ENCODE peak calls at places on chromosomes 7 and 10, in nine cellular contexts. One of them, this sample, is unnamed.

GRCh38 chr7:94823952-94824351 is 83.4 kb upstream of the PPP1R9A start:
- DNase-seq in astrocyte: peak; percentile 69
- DNase-seq in trophoblast cell: peak; percentile 68
- DNase-seq in HepG2: peak; percentile 44
- DNase-seq in HCT116: peak; percentile 73
- DNase-seq in fibroblast of lung: peak; percentile 77
- DNase-seq in neural progenitor cell: no peak
- DNase-seq in DND-41: no peak
- DNase-seq in keratinocyte: peak; percentile 4
- DNase-seq in this sample: no peak

GRCh38 chr7:66950763-66951162 is 29.7 kb downstream of the TMEM248 start:
- DNase-seq in astrocyte: peak; percentile 45
- DNase-seq in trophoblast cell: no peak
- DNase-seq in HepG2: no peak
- DNase-seq in HCT116: no peak
- DNase-seq in fibroblast of lung: peak; percentile 63
- DNase-seq in neural progenitor cell: no peak
- DNase-seq in DND-41: no peak
- DNase-seq in keratinocyte: no peak
- DNase-seq in this sample: no peak

GRCh38 chr7:41065663-41066062 is 637.2 kb downstream of the INHBA start:
- DNase-seq in astrocyte: no peak
- DNase-seq in trophoblast cell: no peak
- DNase-seq in HepG2: no peak
- DNase-seq in HCT116: no peak
- DNase-seq in fibroblast of lung: no peak
- DNase-seq in neural progenitor cell: no peak
- DNase-seq in DND-41: no peak
- DNase-seq in keratinocyte: peak; percentile 19
- DNase-seq in this sample: no peak

GRCh38 chr10:88926484-88927249 is 25.9 kb downstream of the ACTA2 start:
- DNase-seq in astrocyte: peak; percentile 86
- DNase-seq in trophoblast cell: peak; percentile 12
- DNase-seq in HepG2: no peak
- DNase-seq in HCT116: no peak
- DNase-seq in fibroblast of lung: peak; percentile 87
- DNase-seq in neural progenitor cell: no peak
- DNase-seq in DND-41: no peak
- DNase-seq in keratinocyte: no peak
- DNase-seq in this sample: no peak

GRCh38 chr10:110414563-110415309 is 83.0 kb upstream of the DUSP5 start:
- DNase-seq in astrocyte: peak; percentile 54
- DNase-seq in trophoblast cell: peak; percentile 78
- DNase-seq in HepG2: peak; percentile 35
- DNase-seq in HCT116: peak; percentile 98
- DNase-seq in fibroblast of lung: peak; percentile 62
- DNase-seq in neural progenitor cell: no peak
- DNase-seq in DND-41: peak; percentile 81
- DNase-seq in keratinocyte: peak; percentile 94
- DNase-seq in this sample: peak; percentile 98

GRCh38 chr7:51234139-51234538 is 82.5 kb downstream of the COBL start:
- DNase-seq in astrocyte: no peak
- DNase-seq in trophoblast cell: no peak
- DNase-seq in HepG2: no peak
- DNase-seq in HCT116: no peak
- DNase-seq in fibroblast of lung: no peak
- DNase-seq in neural progenitor cell: no peak
- DNase-seq in DND-41: no peak
- DNase-seq in keratinocyte: no peak
- DNase-seq in this sample: no peak

GRCh38 chr10:71766717-71767419 is 6.5 kb downstream of the VSIR start:
- DNase-seq in astrocyte: peak; percentile 97
- DNase-seq in trophoblast cell: peak; percentile 97
- DNase-seq in HepG2: peak; percentile 92
- DNase-seq in HCT116: peak; percentile 74
- DNase-seq in fibroblast of lung: peak; percentile 98
- DNase-seq in neural progenitor cell: no peak
- DNase-seq in DND-41: no peak
- DNase-seq in keratinocyte: no peak
- DNase-seq in this sample: no peak

GRCh38 chr7:4131043-4131442 is 551.1 kb upstream of the FOXK1 start:
- DNase-seq in astrocyte: no peak
- DNase-seq in trophoblast cell: no peak
- DNase-seq in HepG2: no peak
- DNase-seq in HCT116: no peak
- DNase-seq in fibroblast of lung: no peak
- DNase-seq in neural progenitor cell: peak; percentile 81
- DNase-seq in DND-41: no peak
- DNase-seq in keratinocyte: no peak
- DNase-seq in this sample: no peak

GRCh38 chr10:71648595-71649320 is 70.8 kb downstream of the C10orf105 start:
- DNase-seq in astrocyte: no peak
- DNase-seq in trophoblast cell: no peak
- DNase-seq in HepG2: no peak
- DNase-seq in HCT116: no peak
- DNase-seq in fibroblast of lung: no peak
- DNase-seq in neural progenitor cell: no peak
- DNase-seq in DND-41: no peak
- DNase-seq in keratinocyte: no peak
- DNase-seq in this sample: no peak

GRCh38 chr10:101397140-101397539 is 43.2 kb downstream of the BTRC start:
- DNase-seq in astrocyte: peak; percentile 32
- DNase-seq in trophoblast cell: no peak
- DNase-seq in HepG2: peak; percentile 27
- DNase-seq in HCT116: peak; percentile 6
- DNase-seq in fibroblast of lung: peak; percentile 42
- DNase-seq in neural progenitor cell: peak; percentile 77
- DNase-seq in DND-41: peak; percentile 18
- DNase-seq in keratinocyte: no peak
- DNase-seq in this sample: peak; percentile 23

DNA sequence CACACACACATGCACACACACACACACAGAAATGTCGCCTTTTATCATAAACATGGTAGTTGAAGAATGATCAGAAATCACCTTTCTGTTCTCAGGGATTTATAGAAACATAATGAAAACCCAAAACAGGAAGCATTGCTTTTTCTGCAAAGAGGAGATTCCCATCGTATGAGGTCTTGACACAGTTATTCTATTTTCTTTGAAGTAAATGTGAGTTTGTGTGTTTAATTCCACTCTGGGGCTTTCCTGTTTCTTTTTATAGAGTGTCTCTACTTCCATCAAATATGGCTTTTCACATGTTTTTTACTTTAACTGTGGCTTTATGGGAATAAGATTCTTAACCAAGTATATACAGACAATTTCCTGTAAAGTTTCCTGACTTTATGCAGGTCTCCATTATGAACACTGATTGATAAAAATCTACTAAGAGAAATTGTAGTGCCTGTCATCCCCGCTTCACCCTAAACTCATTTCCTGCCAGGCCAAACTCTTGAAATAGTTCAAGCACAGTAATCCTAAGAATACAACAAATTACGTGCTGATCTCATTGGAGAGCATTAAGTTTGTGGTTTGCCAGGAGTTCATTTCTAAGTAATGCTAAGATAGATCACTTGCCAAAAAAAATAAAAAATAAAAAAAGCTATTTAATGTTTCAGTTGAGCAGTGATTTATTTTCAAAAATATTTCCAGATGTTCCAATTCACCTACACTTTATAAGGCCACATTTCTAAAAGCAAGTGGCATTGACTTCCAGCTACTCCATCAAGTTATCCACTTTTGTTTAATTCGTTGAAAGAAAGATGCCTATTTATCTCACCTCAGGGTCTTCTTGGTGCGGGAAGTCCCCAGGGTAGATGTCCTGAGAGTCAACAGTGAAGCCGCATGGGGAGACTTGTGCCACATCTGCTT is 52.3 kb upstream of the SEC61G start:
- DNase-seq in astrocyte: peak; percentile 95
- DNase-seq in trophoblast cell: no peak
- DNase-seq in HepG2: no peak
- DNase-seq in HCT116: no peak
- DNase-seq in fibroblast of lung: peak; percentile 95
- DNase-seq in neural progenitor cell: no peak
- DNase-seq in DND-41: no peak
- DNase-seq in keratinocyte: no peak
- DNase-seq in this sample: no peak
- H3K9ac ChIP-seq in astrocyte: peak overlapping the region; percentile 65
- H3K9ac ChIP-seq in trophoblast cell: no peak overlapping the region
- H3K9ac ChIP-seq in HepG2: no peak overlapping the region
- H3K9ac ChIP-seq in HCT116: no peak overlapping the region
- H3K9ac ChIP-seq in fibroblast of lung: no peak overlapping the region
- H3K9ac ChIP-seq in neural progenitor cell: no peak overlapping the region
- H3K9ac ChIP-seq in DND-41: no peak overlapping the region
- H3K9ac ChIP-seq in keratinocyte: no peak overlapping the region
- H3K9ac ChIP-seq in this sample: no peak overlapping the region

GRCh38 chr7:12911053-12911452 is 223.6 kb downstream of the ARL4A start:
- DNase-seq in astrocyte: no peak
- DNase-seq in trophoblast cell: no peak
- DNase-seq in HepG2: no peak
- DNase-seq in HCT116: no peak
- DNase-seq in fibroblast of lung: no peak
- DNase-seq in neural progenitor cell: no peak
- DNase-seq in DND-41: no peak
- DNase-seq in keratinocyte: no peak
- DNase-seq in this sample: no peak

GRCh38 chr7:12913002-12913401 is 225.6 kb downstream of the ARL4A start:
- DNase-seq in astrocyte: no peak
- DNase-seq in trophoblast cell: no peak
- DNase-seq in HepG2: no peak
- DNase-seq in HCT116: no peak
- DNase-seq in fibroblast of lung: no peak
- DNase-seq in neural progenitor cell: no peak
- DNase-seq in DND-41: no peak
- DNase-seq in keratinocyte: no peak
- DNase-seq in this sample: no peak

GRCh38 chr7:12909483-12909882 is 222.1 kb downstream of the ARL4A start:
- DNase-seq in astrocyte: no peak
- DNase-seq in trophoblast cell: no peak
- DNase-seq in HepG2: no peak
- DNase-seq in HCT116: no peak
- DNase-seq in fibroblast of lung: no peak
- DNase-seq in neural progenitor cell: no peak
- DNase-seq in DND-41: no peak
- DNase-seq in keratinocyte: peak; percentile 9
- DNase-seq in this sample: no peak

GRCh38 chr7:12905671-12906070 is 218.2 kb downstream of the ARL4A start:
- DNase-seq in astrocyte: no peak
- DNase-seq in trophoblast cell: no peak
- DNase-seq in HepG2: no peak
- DNase-seq in HCT116: no peak
- DNase-seq in fibroblast of lung: no peak
- DNase-seq in neural progenitor cell: no peak
- DNase-seq in DND-41: no peak
- DNase-seq in keratinocyte: no peak
- DNase-seq in this sample: no peak

DNA sequence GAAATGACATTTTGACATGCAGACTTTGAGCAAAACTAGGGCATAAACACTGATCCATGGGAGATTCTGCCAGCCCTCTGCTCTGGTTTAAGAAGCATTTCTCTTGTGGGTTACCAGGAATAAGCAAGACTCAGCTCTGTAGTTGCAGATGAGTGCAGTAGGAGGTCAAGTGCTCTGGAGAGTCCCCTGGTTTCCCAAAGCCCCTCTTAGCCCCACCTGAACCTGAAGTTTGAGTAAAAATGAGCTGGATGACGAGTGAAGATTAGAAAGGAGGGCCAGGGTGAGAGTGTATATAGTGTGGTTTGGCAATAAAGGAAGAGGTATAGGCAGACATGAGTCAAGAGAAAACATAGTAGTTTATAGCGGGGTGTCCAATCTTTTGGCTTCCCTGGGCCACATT is 220.3 kb downstream of the ARL4A start:
- DNase-seq in astrocyte: no peak
- DNase-seq in trophoblast cell: no peak
- DNase-seq in HepG2: no peak
- DNase-seq in HCT116: no peak
- DNase-seq in fibroblast of lung: no peak
- DNase-seq in neural progenitor cell: no peak
- DNase-seq in DND-41: no peak
- DNase-seq in keratinocyte: no peak
- DNase-seq in this sample: no peak
- H3K4me2 ChIP-seq in astrocyte: no peak overlapping the region
- H3K4me2 ChIP-seq in trophoblast cell: no peak overlapping the region
- H3K4me2 ChIP-seq in HepG2: no peak overlapping the region
- H3K4me2 ChIP-seq in HCT116: no peak overlapping the region
- H3K4me2 ChIP-seq in fibroblast of lung: no peak overlapping the region
- H3K4me2 ChIP-seq in neural progenitor cell: no peak overlapping the region
- H3K4me2 ChIP-seq in DND-41: no peak overlapping the region
- H3K4me2 ChIP-seq in keratinocyte: no peak overlapping the region
- H3K4me2 ChIP-seq in this sample: no peak overlapping the region

DNA sequence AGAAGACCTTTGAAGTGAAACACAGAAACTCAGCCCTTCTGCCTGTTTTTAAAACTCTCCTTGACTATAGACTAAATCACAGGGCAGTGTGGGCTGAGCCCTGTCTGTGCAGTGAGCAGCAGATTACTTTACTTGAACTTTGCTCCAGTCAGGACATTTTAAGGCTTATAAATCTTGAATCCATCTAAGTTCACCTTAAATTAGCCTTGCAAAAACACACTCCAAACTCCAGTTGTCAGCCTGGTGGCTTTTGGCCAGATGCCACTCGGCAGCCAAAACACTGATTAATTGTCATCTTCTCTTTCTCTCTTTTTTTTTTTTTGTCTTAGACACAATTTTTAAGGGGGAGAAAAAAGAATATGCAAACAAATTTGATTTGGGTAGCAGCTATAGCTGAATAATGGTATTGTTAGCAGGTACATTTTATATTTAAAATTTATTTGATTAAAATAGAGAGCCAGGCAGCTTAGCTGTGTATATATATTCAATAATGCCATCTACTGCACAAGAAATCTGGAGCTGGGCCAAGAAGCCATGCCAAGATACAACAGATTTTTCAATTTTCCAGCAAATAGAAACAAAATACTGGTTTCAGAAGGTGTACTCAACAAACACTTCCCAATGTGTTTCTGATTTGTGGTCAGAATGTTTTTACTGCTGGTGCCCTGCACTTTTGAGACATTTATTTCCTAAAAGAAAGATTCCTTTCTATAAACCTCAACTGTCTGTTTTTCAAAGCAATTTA is 247.7 kb downstream of the TFEC start:
- DNase-seq in astrocyte: no peak
- DNase-seq in trophoblast cell: no peak
- DNase-seq in HepG2: no peak
- DNase-seq in HCT116: no peak
- DNase-seq in fibroblast of lung: peak; percentile 2
- DNase-seq in neural progenitor cell: no peak
- DNase-seq in DND-41: no peak
- DNase-seq in keratinocyte: no peak
- DNase-seq in this sample: no peak
- H3K9ac ChIP-seq in astrocyte: no peak overlapping the region
- H3K9ac ChIP-seq in trophoblast cell: no peak overlapping the region
- H3K9ac ChIP-seq in HepG2: no peak overlapping the region
- H3K9ac ChIP-seq in HCT116: no peak overlapping the region
- H3K9ac ChIP-seq in fibroblast of lung: no peak overlapping the region
- H3K9ac ChIP-seq in neural progenitor cell: no peak overlapping the region
- H3K9ac ChIP-seq in DND-41: no peak overlapping the region
- H3K9ac ChIP-seq in keratinocyte: no peak overlapping the region
- H3K9ac ChIP-seq in this sample: no peak overlapping the region

GRCh38 chr7:25967278-25968204 is 184.5 kb upstream of the NFE2L3 start:
- DNase-seq in astrocyte: no peak
- DNase-seq in trophoblast cell: no peak
- DNase-seq in HepG2: no peak
- DNase-seq in HCT116: no peak
- DNase-seq in fibroblast of lung: no peak
- DNase-seq in neural progenitor cell: no peak
- DNase-seq in DND-41: no peak
- DNase-seq in keratinocyte: no peak
- DNase-seq in this sample: peak; percentile 80
- H3K4me2 ChIP-seq in astrocyte: no peak overlapping the region
- H3K4me2 ChIP-seq in trophoblast cell: no peak overlapping the region
- H3K4me2 ChIP-seq in HepG2: no peak overlapping the region
- H3K4me2 ChIP-seq in HCT116: no peak overlapping the region
- H3K4me2 ChIP-seq in fibroblast of lung: no peak overlapping the region
- H3K4me2 ChIP-seq in neural progenitor cell: no peak overlapping the region
- H3K4me2 ChIP-seq in DND-41: no peak overlapping the region
- H3K4me2 ChIP-seq in keratinocyte: no peak overlapping the region
- H3K4me2 ChIP-seq in this sample: peak overlapping the region; percentile 77